ENCODE peak calls at places on chromosomes 1 and 21, in nine cellular contexts. One of them, this sample, is unnamed.

GRCh38 chr21:44871576-44872265 is 1.8 kb downstream of the PTTG1IP start:
- DNase-seq in endothelial cell of umbilical vein: peak; percentile 58
- DNase-seq in ELF-1: no peak
- DNase-seq in trophoblast cell: peak; percentile 48
- DNase-seq in neural progenitor cell: no peak
- DNase-seq in GM23338: no peak
- DNase-seq in ACHN: peak; percentile 48
- DNase-seq in iPS-NIHi11: no peak
- DNase-seq in HS-27A: no peak
- DNase-seq in this sample: peak; percentile 63

GRCh38 chr1:193065954-193066353 is 6.5 kb downstream of the RO60 start:
- DNase-seq in ACHN: no peak
- DNase-seq in HS-27A: no peak
- DNase-seq in neural progenitor cell: no peak
- DNase-seq in endothelial cell of umbilical vein: no peak
- DNase-seq in trophoblast cell: no peak
- DNase-seq in GM23338: no peak
- DNase-seq in ELF-1: no peak
- DNase-seq in iPS-NIHi11: no peak
- DNase-seq in this sample: no peak

GRCh38 chr1:72117621-72118020 is 164.7 kb downstream of the NEGR1 start:
- DNase-seq in GM23338: no peak
- DNase-seq in iPS-NIHi11: no peak
- DNase-seq in ACHN: no peak
- DNase-seq in neural progenitor cell: no peak
- DNase-seq in HS-27A: no peak
- DNase-seq in endothelial cell of umbilical vein: no peak
- DNase-seq in trophoblast cell: no peak
- DNase-seq in ELF-1: no peak
- DNase-seq in this sample: no peak

GRCh38 chr21:14923468-14923867 is 141.3 kb downstream of the NRIP1 start:
- DNase-seq in neural progenitor cell: no peak
- DNase-seq in trophoblast cell: peak; percentile 37
- DNase-seq in iPS-NIHi11: no peak
- DNase-seq in GM23338: no peak
- DNase-seq in HS-27A: no peak
- DNase-seq in endothelial cell of umbilical vein: no peak
- DNase-seq in ACHN: no peak
- DNase-seq in ELF-1: no peak
- DNase-seq in this sample: no peak

GRCh38 chr1:114310771-114311251 is 157.1 kb upstream of the SYT6 start:
- DNase-seq in ELF-1: no peak
- DNase-seq in ACHN: peak; percentile 40
- DNase-seq in neural progenitor cell: no peak
- DNase-seq in trophoblast cell: no peak
- DNase-seq in endothelial cell of umbilical vein: no peak
- DNase-seq in HS-27A: peak; percentile 4
- DNase-seq in iPS-NIHi11: no peak
- DNase-seq in GM23338: no peak
- DNase-seq in this sample: no peak

GRCh38 chr1:110756506-110756905 is 81.8 kb upstream of the KCNA3 start:
- DNase-seq in trophoblast cell: no peak
- DNase-seq in ELF-1: no peak
- DNase-seq in iPS-NIHi11: no peak
- DNase-seq in GM23338: no peak
- DNase-seq in ACHN: no peak
- DNase-seq in endothelial cell of umbilical vein: no peak
- DNase-seq in neural progenitor cell: no peak
- DNase-seq in HS-27A: no peak
- DNase-seq in this sample: no peak

GRCh38 chr1:8022395-8023286 is 3.5 kb downstream of the ERRFI1 start:
- DNase-seq in trophoblast cell: no peak
- DNase-seq in HS-27A: no peak
- DNase-seq in ACHN: no peak
- DNase-seq in ELF-1: no peak
- DNase-seq in GM23338: no peak
- DNase-seq in iPS-NIHi11: no peak
- DNase-seq in endothelial cell of umbilical vein: no peak
- DNase-seq in neural progenitor cell: no peak
- DNase-seq in this sample: no peak

GRCh38 chr1:152654110-152654509 is 9.1 kb upstream of the LCE2D start:
- DNase-seq in ACHN: peak; percentile 65
- DNase-seq in endothelial cell of umbilical vein: peak; percentile 53
- DNase-seq in iPS-NIHi11: peak; percentile 55
- DNase-seq in trophoblast cell: peak; percentile 88
- DNase-seq in HS-27A: peak; percentile 45
- DNase-seq in GM23338: peak; percentile 91
- DNase-seq in neural progenitor cell: peak; percentile 1
- DNase-seq in ELF-1: peak; percentile 81
- DNase-seq in this sample: peak; percentile 73

GRCh38 chr1:58874757-58875755 is 91.2 kb upstream of the JUN start:
- DNase-seq in HS-27A: no peak
- DNase-seq in ELF-1: peak; percentile 58
- DNase-seq in trophoblast cell: no peak
- DNase-seq in neural progenitor cell: peak; percentile 82
- DNase-seq in ACHN: no peak
- DNase-seq in endothelial cell of umbilical vein: peak; percentile 78
- DNase-seq in iPS-NIHi11: peak; percentile 73
- DNase-seq in GM23338: peak; percentile 84
- DNase-seq in this sample: peak; percentile 40

GRCh38 chr1:45850017-45850416 is 46.6 kb downstream of the MAST2 start:
- DNase-seq in ELF-1: no peak
- DNase-seq in endothelial cell of umbilical vein: no peak
- DNase-seq in neural progenitor cell: no peak
- DNase-seq in ACHN: no peak
- DNase-seq in iPS-NIHi11: no peak
- DNase-seq in HS-27A: no peak
- DNase-seq in trophoblast cell: no peak
- DNase-seq in GM23338: no peak
- DNase-seq in this sample: no peak

GRCh38 chr1:207407655-207408256 is 46.4 kb upstream of the CR2 start:
- DNase-seq in ELF-1: no peak
- DNase-seq in trophoblast cell: peak; percentile 18
- DNase-seq in endothelial cell of umbilical vein: no peak
- DNase-seq in GM23338: no peak
- DNase-seq in ACHN: no peak
- DNase-seq in iPS-NIHi11: no peak
- DNase-seq in HS-27A: no peak
- DNase-seq in neural progenitor cell: no peak
- DNase-seq in this sample: no peak

GRCh38 chr1:39282537-39283216 is 78.2 kb downstream of the MACF1 start:
- DNase-seq in trophoblast cell: no peak
- DNase-seq in HS-27A: no peak
- DNase-seq in iPS-NIHi11: no peak
- DNase-seq in GM23338: no peak
- DNase-seq in endothelial cell of umbilical vein: no peak
- DNase-seq in ACHN: no peak
- DNase-seq in neural progenitor cell: no peak
- DNase-seq in ELF-1: no peak
- DNase-seq in this sample: no peak

GRCh38 chr1:57061369-57061768 is 95.6 kb upstream of the C8B start:
- DNase-seq in iPS-NIHi11: no peak
- DNase-seq in GM23338: no peak
- DNase-seq in ACHN: no peak
- DNase-seq in endothelial cell of umbilical vein: no peak
- DNase-seq in trophoblast cell: no peak
- DNase-seq in HS-27A: no peak
- DNase-seq in neural progenitor cell: no peak
- DNase-seq in ELF-1: no peak
- DNase-seq in this sample: no peak

GRCh38 chr1:46996659-46997281 is 26.7 kb upstream of the CYP4X1 start:
- DNase-seq in ELF-1: no peak
- DNase-seq in endothelial cell of umbilical vein: no peak
- DNase-seq in neural progenitor cell: no peak
- DNase-seq in iPS-NIHi11: no peak
- DNase-seq in GM23338: no peak
- DNase-seq in HS-27A: no peak
- DNase-seq in trophoblast cell: no peak
- DNase-seq in ACHN: no peak
- DNase-seq in this sample: no peak

GRCh38 chr1:68221971-68222355 is 10.4 kb downstream of the WLS start:
- DNase-seq in trophoblast cell: peak; percentile 29
- DNase-seq in neural progenitor cell: no peak
- DNase-seq in GM23338: no peak
- DNase-seq in endothelial cell of umbilical vein: peak; percentile 35
- DNase-seq in HS-27A: peak; percentile 48
- DNase-seq in ACHN: no peak
- DNase-seq in iPS-NIHi11: no peak
- DNase-seq in ELF-1: no peak
- DNase-seq in this sample: no peak

GRCh38 chr1:236143104-236143948 is 987 bp downstream of the GPR137B start:
- DNase-seq in iPS-NIHi11: no peak
- DNase-seq in ACHN: peak; percentile 24
- DNase-seq in GM23338: peak; percentile 45
- DNase-seq in neural progenitor cell: peak; percentile 52
- DNase-seq in endothelial cell of umbilical vein: peak; percentile 32
- DNase-seq in ELF-1: peak; percentile 43
- DNase-seq in HS-27A: no peak
- DNase-seq in trophoblast cell: peak; percentile 45
- DNase-seq in this sample: no peak

GRCh38 chr1:221706862-221707582 is 34.9 kb downstream of the DUSP10 start:
- DNase-seq in GM23338: no peak
- DNase-seq in neural progenitor cell: no peak
- DNase-seq in HS-27A: no peak
- DNase-seq in ELF-1: no peak
- DNase-seq in iPS-NIHi11: no peak
- DNase-seq in trophoblast cell: no peak
- DNase-seq in ACHN: no peak
- DNase-seq in endothelial cell of umbilical vein: no peak
- DNase-seq in this sample: no peak

GRCh38 chr1:197736689-197737088 is 38.6 kb downstream of the DENND1B start:
- DNase-seq in ACHN: no peak
- DNase-seq in iPS-NIHi11: no peak
- DNase-seq in endothelial cell of umbilical vein: no peak
- DNase-seq in HS-27A: no peak
- DNase-seq in GM23338: no peak
- DNase-seq in ELF-1: no peak
- DNase-seq in trophoblast cell: peak; percentile 97
- DNase-seq in neural progenitor cell: no peak
- DNase-seq in this sample: no peak

GRCh38 chr1:167548059-167548932 is 5.3 kb downstream of the CREG1 start:
- DNase-seq in trophoblast cell: peak; percentile 49
- DNase-seq in neural progenitor cell: no peak
- DNase-seq in ELF-1: no peak
- DNase-seq in iPS-NIHi11: no peak
- DNase-seq in HS-27A: no peak
- DNase-seq in endothelial cell of umbilical vein: no peak
- DNase-seq in ACHN: no peak
- DNase-seq in GM23338: no peak
- DNase-seq in this sample: no peak

GRCh38 chr1:54218883-54219687 is 19.1 kb downstream of the MRPL37 start:
- DNase-seq in ELF-1: no peak
- DNase-seq in endothelial cell of umbilical vein: no peak
- DNase-seq in iPS-NIHi11: no peak
- DNase-seq in trophoblast cell: no peak
- DNase-seq in neural progenitor cell: peak; percentile 47
- DNase-seq in GM23338: no peak
- DNase-seq in ACHN: no peak
- DNase-seq in HS-27A: no peak
- DNase-seq in this sample: peak; percentile 52

GRCh38 chr1:24142546-24143431 is at the start of gene IL22RA1:
- DNase-seq in neural progenitor cell: no peak
- DNase-seq in HS-27A: no peak
- DNase-seq in ACHN: peak; percentile 35
- DNase-seq in GM23338: no peak
- DNase-seq in iPS-NIHi11: peak; percentile 50
- DNase-seq in ELF-1: no peak
- DNase-seq in trophoblast cell: no peak
- DNase-seq in endothelial cell of umbilical vein: no peak
- DNase-seq in this sample: peak; percentile 86

GRCh38 chr1:56289260-56289659 is 290.1 kb downstream of the PLPP3 start:
- DNase-seq in iPS-NIHi11: no peak
- DNase-seq in HS-27A: no peak
- DNase-seq in trophoblast cell: no peak
- DNase-seq in GM23338: no peak
- DNase-seq in neural progenitor cell: no peak
- DNase-seq in ACHN: no peak
- DNase-seq in endothelial cell of umbilical vein: no peak
- DNase-seq in ELF-1: no peak
- DNase-seq in this sample: no peak

GRCh38 chr1:183206538-183207117 is 20.6 kb downstream of the LAMC2 start:
- DNase-seq in GM23338: no peak
- DNase-seq in ACHN: no peak
- DNase-seq in trophoblast cell: peak; percentile 78
- DNase-seq in endothelial cell of umbilical vein: no peak
- DNase-seq in ELF-1: no peak
- DNase-seq in neural progenitor cell: no peak
- DNase-seq in iPS-NIHi11: no peak
- DNase-seq in HS-27A: no peak
- DNase-seq in this sample: no peak